ENCODE peak calls at places on chromosomes 5 and 9, in ten cellular contexts. Q is tibial nerve, R is spleen, G is body of pancreas, C is breast epithelium, B is heart left ventricle, U is HepG2, S is transverse colon, Z is A549, D is stomach. M is an unnamed sample.

GRCh38 chr9:14099737-14100136 is 214.2 kb downstream of the NFIB start:
- DNase-seq in Q (no peak), R (no peak), G (no peak), C (no peak), B (no peak), U (no peak), S (no peak), Z (no peak), D (no peak), M (no peak)

GRCh38 chr5:2732850-2733249 is 18.6 kb downstream of the IRX2 start:
- DNase-seq in Q (no peak), R (no peak), G (no peak), C (no peak), B (no peak), U (no peak), S (no peak), Z (no peak), D (no peak), M (no peak)

GRCh38 chr5:170070556-170071412 is 34.9 kb upstream of the FOXI1 start:
- DNase-seq in Q (no peak), R (no peak), G (peak; percentile 7), C (no peak), B (no peak), U (no peak), S (no peak), Z (peak; percentile 45), D (no peak), M (no peak)

GRCh38 chr5:134101686-134102439 is 12.6 kb upstream of the TCF7 start:
- DNase-seq in Q (no peak), R (peak; percentile 94), G (peak; percentile 40), C (no peak), B (no peak), U (peak; percentile 58), S (peak; percentile 64), Z (peak; percentile 53), D (peak; percentile 67), M (no peak)

GRCh38 chr9:133930046-133931015 is 61.8 kb downstream of the VAV2 start:
- DNase-seq in Q (no peak), R (no peak), G (no peak), C (no peak), B (no peak), U (no peak), S (no peak), Z (no peak), D (no peak), M (no peak)

GRCh38 chr5:35345222-35345621 is 114.9 kb upstream of the PRLR start:
- DNase-seq in Q (no peak), R (no peak), G (no peak), C (no peak), B (no peak), U (peak; percentile 4), S (no peak), Z (peak; percentile 10), D (no peak), M (no peak)

GRCh38 chr5:116573617-116574431 is 799 bp downstream of the SEMA6A start:
- DNase-seq in Q (no peak), R (peak; percentile 76), G (peak; percentile 13), C (no peak), B (no peak), U (no peak), S (peak; percentile 27), Z (peak; percentile 7), D (no peak), M (no peak)

GRCh38 chr9:83327323-83327722 is 210.9 kb downstream of the FRMD3 start:
- DNase-seq in Q (no peak), R (no peak), G (no peak), C (no peak), B (no peak), U (peak; percentile 56), S (no peak), Z (peak; percentile 21), D (no peak), M (no peak)

GRCh38 chr5:121976979-121977378 is 15.2 kb downstream of the SRFBP1 start:
- DNase-seq in Q (no peak), R (no peak), G (no peak), C (no peak), B (no peak), U (no peak), S (no peak), Z (no peak), D (no peak), M (no peak)

GRCh38 chr9:124553738-124554137 is 46.5 kb upstream of the NR5A1 start:
- DNase-seq in Q (no peak), R (no peak), G (no peak), C (no peak), B (no peak), U (no peak), S (no peak), Z (no peak), D (no peak), M (no peak)

GRCh38 chr5:55226934-55227737 is at the start of gene MCIDAS:
- DNase-seq in Q (no peak), R (peak; percentile 80), G (peak; percentile 80), C (no peak), B (no peak), U (no peak), S (peak; percentile 72), Z (peak; percentile 84), D (peak; percentile 81), M (no peak)

GRCh38 chr9:32385885-32386283 is 1.4 kb downstream of the ACO1 start:
- DNase-seq in Q (no peak), R (no peak), G (no peak), C (no peak), B (no peak), U (no peak), S (no peak), Z (no peak), D (no peak), M (no peak)

GRCh38 chr9:134784612-134785305 is 95.9 kb upstream of the FCN2 start:
- DNase-seq in Q (no peak), R (no peak), G (no peak), C (no peak), B (no peak), U (no peak), S (no peak), Z (no peak), D (no peak), M (no peak)

GRCh38 chr9:114092336-114092735 is 6.8 kb downstream of the KIF12 start:
- DNase-seq in Q (no peak), R (no peak), G (no peak), C (no peak), B (no peak), U (no peak), S (no peak), Z (no peak), D (no peak), M (no peak)

DNA sequence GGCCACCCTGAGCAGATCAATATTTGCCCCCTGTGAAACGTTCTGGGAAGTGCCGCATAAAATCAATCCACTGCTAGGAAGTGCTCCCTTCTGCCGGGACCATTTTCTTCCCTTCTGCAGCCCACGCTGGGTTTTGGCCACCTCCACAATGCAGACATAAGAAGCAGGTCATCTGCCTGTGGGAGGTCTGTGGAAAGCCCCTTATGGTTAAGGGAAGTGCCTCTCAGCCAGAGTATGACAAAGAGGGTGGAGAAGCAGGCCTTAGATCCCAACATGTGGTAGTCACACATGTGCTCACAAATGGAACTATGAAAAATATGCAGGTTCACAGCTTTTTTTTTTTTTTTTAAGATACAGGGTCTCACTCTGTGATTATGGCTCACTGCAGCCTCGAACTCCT is 82.8 kb downstream of the SLC1A3 start:
- DNase-seq in Q (no peak), R (no peak), G (peak; percentile 30), C (no peak), B (no peak), U (no peak), S (no peak), Z (no peak), D (no peak), M (no peak)
- TF ChIP-seq POLR2A in Q (no peak), R (no peak), G (no peak), C (no peak), B (no peak), U (no peak), S (no peak), Z (no peak), D (no peak), M (no peak)

GRCh38 chr5:177440990-177441780 is 5.4 kb upstream of the PRR7 start:
- DNase-seq in Q (no peak), R (peak; percentile 72), G (no peak), C (no peak), B (no peak), U (no peak), S (no peak), Z (no peak), D (no peak), M (no peak)
- H3K4me1 ChIP-seq in Q (peaks cover 9% of the 10 kb centered on the region), R (peaks cover 3% of the 10 kb centered on the region), G (peaks cover 6% of the 10 kb centered on the region), C (peaks cover 2% of the 10 kb centered on the region), B (peaks cover 5% of the 10 kb centered on the region), U (peaks cover 31% of the 10 kb centered on the region), S (peaks cover 4% of the 10 kb centered on the region), Z (peaks cover 5% of the 10 kb centered on the region), D (peaks cover 9% of the 10 kb centered on the region), M (no peaks in the 10 kb centered on the region)

GRCh38 chr9:122519376-122519775 is 435 bp downstream of the OR1J4 start:
- DNase-seq in Q (no peak), R (no peak), G (no peak), C (no peak), B (no peak), U (no peak), S (no peak), Z (no peak), D (no peak), M (no peak)
- H3K9me3 ChIP-seq in Q (no peaks in the 10 kb centered on the region), R (no peaks in the 10 kb centered on the region), G (no peaks in the 10 kb centered on the region), C (no peaks in the 10 kb centered on the region), B (no peaks in the 10 kb centered on the region), U (no peaks in the 10 kb centered on the region), S (no peaks in the 10 kb centered on the region), Z (no peaks in the 10 kb centered on the region), D (no peaks in the 10 kb centered on the region), M (no peaks in the 10 kb centered on the region)

GRCh38 chr9:19148170-19148569 is 20.9 kb upstream of the PLIN2 start:
- DNase-seq in Q (no peak), R (no peak), G (peak; percentile 15), C (no peak), B (no peak), U (no peak), S (no peak), Z (no peak), D (no peak), M (no peak)

GRCh38 chr9:19145881-19146280 is 18.6 kb upstream of the PLIN2 start:
- DNase-seq in Q (no peak), R (peak; percentile 8), G (no peak), C (no peak), B (no peak), U (no peak), S (no peak), Z (no peak), D (no peak), M (no peak)

GRCh38 chr9:19146441-19146840 is 19.1 kb upstream of the PLIN2 start:
- DNase-seq in Q (no peak), R (peak; percentile 3), G (no peak), C (no peak), B (no peak), U (no peak), S (no peak), Z (no peak), D (no peak), M (no peak)

GRCh38 chr9:19151425-19152159 is 24.3 kb upstream of the PLIN2 start:
- DNase-seq in Q (no peak), R (no peak), G (no peak), C (no peak), B (no peak), U (peak; percentile 99), S (no peak), Z (no peak), D (peak; percentile 30), M (no peak)

DNA sequence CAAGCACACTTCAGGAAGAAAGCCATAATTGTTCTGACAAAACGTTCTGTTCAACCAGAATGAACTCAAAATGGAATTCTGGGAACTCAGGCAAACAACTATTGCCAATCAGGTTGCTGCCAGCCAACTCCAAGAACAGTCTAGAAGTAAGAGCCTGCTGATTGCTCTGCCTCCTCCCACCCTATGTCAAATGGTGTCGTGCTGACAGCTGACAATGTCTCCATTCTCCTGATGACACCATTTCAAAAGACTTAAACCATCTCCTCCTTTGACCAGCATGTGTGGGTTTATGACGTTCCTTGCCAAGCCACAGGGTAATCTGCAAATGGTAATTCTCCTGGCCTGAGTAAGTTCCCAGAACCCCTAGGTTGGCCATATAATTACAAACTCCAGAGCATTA is 21.9 kb upstream of the PLIN2 start:
- DNase-seq in Q (no peak), R (no peak), G (no peak), C (no peak), B (no peak), U (no peak), S (no peak), Z (no peak), D (no peak), M (no peak)
- TF ChIP-seq POLR2A in Q (no peak), R (no peak), G (no peak), C (no peak), B (no peak), U (no peak), S (no peak), Z (no peak), D (no peak), M (no peak)